ENCODE peak calls at places on chromosomes 7 and 10, in seven cellular contexts. W is HCT116, D is K562, L is GM12878, N is HepG2, E is SK-N-SH, P is H1. G is an unnamed sample.

GRCh38 chr7:108166687-108167086 is 36.5 kb upstream of the LAMB4 start:
- DNase-seq in E (no peak), P (no peak), N (no peak), D (no peak), W (no peak), L (no peak), G (no peak)

GRCh38 chr7:64849250-64849923 is 53.7 kb upstream of the ZNF273 start:
- DNase-seq in N (no peak), W (no peak), E (peak), D (peak), L (no peak), P (no peak), G (no peak)

GRCh38 chr7:26659121-26659520 is 205.3 kb downstream of the SKAP2 start:
- DNase-seq in P (no peak), E (no peak), W (no peak), D (no peak), L (no peak), N (no peak), G (no peak)

GRCh38 chr7:78095549-78095948 is 297.0 kb downstream of the PHTF2 start:
- DNase-seq in N (no peak), E (no peak), D (no peak), P (no peak), W (no peak), L (no peak), G (no peak)

GRCh38 chr10:49700997-49701396 is 21.5 kb downstream of the C10orf53 start:
- DNase-seq in L (no peak), P (no peak), E (no peak), W (peak), N (no peak), D (no peak), G (no peak)

GRCh38 chr7:36408589-36408988 is 18.9 kb downstream of the ANLN start:
- DNase-seq in E (no peak), P (no peak), D (no peak), W (no peak), N (no peak), L (no peak), G (no peak)

GRCh38 chr7:102039706-102040105 is 222.3 kb downstream of the CUX1 start:
- DNase-seq in E (no peak), P (no peak), W (no peak), L (no peak), N (no peak), D (no peak), G (no peak)

GRCh38 chr10:114401195-114401741 is 3.0 kb downstream of the AFAP1L2 start:
- DNase-seq in D (no peak), E (no peak), P (no peak), L (no peak), W (no peak), N (no peak), G (no peak)

GRCh38 chr7:149772236-149772820 is 1.1 kb downstream of the ZNF467 start:
- DNase-seq in L (no peak), D (peak), E (peak), P (no peak), W (no peak), N (no peak), G (no peak)

GRCh38 chr10:123287594-123288247 is 133.5 kb downstream of the BUB3 start:
- DNase-seq in N (no peak), P (no peak), W (peak), D (no peak), E (peak), L (no peak), G (peak)

GRCh38 chr7:10237306-10237705 is 736.4 kb upstream of the PHF14 start:
- DNase-seq in P (no peak), W (peak), N (peak), L (no peak), E (no peak), D (no peak), G (no peak)

GRCh38 chr10:33263453-33263852 is 71.0 kb downstream of the NRP1 start:
- DNase-seq in W (no peak), D (no peak), E (no peak), N (no peak), P (no peak), L (no peak), G (no peak)

GRCh38 chr10:48580236-48580635 is 24.6 kb downstream of the ARHGAP22 start:
- DNase-seq in P (no peak), N (no peak), L (no peak), W (no peak), D (no peak), E (no peak), G (no peak)

GRCh38 chr10:59905066-59905734 is 1.2 kb downstream of the CCDC6 start:
- DNase-seq in N (no peak), E (peak), P (no peak), W (no peak), L (no peak), D (no peak), G (no peak)

GRCh38 chr10:62651341-62651740 is 153.2 kb upstream of the ADO start:
- DNase-seq in L (no peak), E (no peak), P (no peak), W (no peak), N (no peak), D (no peak), G (no peak)

GRCh38 chr7:74222851-74223710 is 13.3 kb downstream of the LAT2 start:
- DNase-seq in E (no peak), P (no peak), D (no peak), W (no peak), N (no peak), L (no peak), G (no peak)

GRCh38 chr7:38704751-38705150 is 73.6 kb upstream of the AMPH start:
- DNase-seq in D (no peak), P (no peak), E (no peak), N (no peak), L (no peak), W (no peak), G (no peak)

GRCh38 chr10:21534611-21535493 is 820 bp downstream of the MLLT10 start:
- DNase-seq in N (peak), L (no peak), W (no peak), P (no peak), E (peak), D (peak), G (no peak)

GRCh38 chr10:93600861-93601773 is at the start of gene RBP4:
- DNase-seq in W (no peak), N (peak), P (no peak), L (no peak), D (no peak), E (peak), G (no peak)

GRCh38 chr7:137579913-137580640 is 236.5 kb upstream of the PTN start:
- DNase-seq in P (no peak), N (no peak), D (no peak), W (no peak), E (no peak), L (no peak), G (peak)

GRCh38 chr7:89927762-89928161 is 226.5 kb upstream of the STEAP1 start:
- DNase-seq in L (no peak), W (no peak), E (no peak), N (no peak), P (no peak), D (no peak), G (no peak)

GRCh38 chr10:104580321-104580720 is 60.8 kb upstream of the SORCS3 start:
- DNase-seq in D (no peak), N (no peak), E (no peak), L (no peak), W (no peak), P (no peak), G (no peak)

GRCh38 chr10:21524526-21525366 is 736 bp downstream of the SKIDA1 start:
- DNase-seq in P (no peak), N (peak), E (no peak), L (no peak), D (no peak), W (no peak), G (no peak)

GRCh38 chr10:78510566-78511323 is 477.1 kb downstream of the RPS24 start:
- DNase-seq in D (no peak), P (no peak), L (no peak), E (no peak), W (no peak), N (no peak), G (no peak)

GRCh38 chr10:48251525-48252353 is 22.8 kb downstream of the FRMPD2 start:
- DNase-seq in W (no peak), N (no peak), E (no peak), P (no peak), D (no peak), L (no peak), G (no peak)

GRCh38 chr10:15461353-15462108 is 90.4 kb upstream of the FAM171A1 start:
- DNase-seq in W (peak), E (peak), D (peak), L (no peak), N (no peak), P (no peak), G (no peak)

GRCh38 chr10:10818082-10818481 is 199.6 kb upstream of the CELF2 start:
- DNase-seq in N (no peak), W (no peak), D (no peak), P (no peak), E (no peak), L (no peak), G (no peak)

GRCh38 chr7:38428040-38428439 is 154.6 kb upstream of the TARP start:
- DNase-seq in D (no peak), W (no peak), L (no peak), P (no peak), N (no peak), E (no peak), G (no peak)

GRCh38 chr10:104766341-104766740 is 125.3 kb downstream of the SORCS3 start:
- DNase-seq in N (no peak), L (no peak), D (no peak), P (no peak), E (no peak), W (peak), G (no peak)

GRCh38 chr10:35459449-35459847 is 123.1 kb downstream of the CCNY start:
- DNase-seq in L (no peak), E (no peak), W (no peak), P (no peak), D (no peak), N (no peak), G (no peak)

GRCh38 chr10:104052351-104052885 is 33.3 kb downstream of the COL17A1 start:
- DNase-seq in W (no peak), P (no peak), E (no peak), D (no peak), L (no peak), N (no peak), G (no peak)

GRCh38 chr7:114466911-114467310 is 52.3 kb downstream of the FOXP2 start:
- DNase-seq in L (no peak), D (no peak), W (no peak), P (no peak), N (no peak), E (no peak), G (no peak)

GRCh38 chr10:79260803-79261740 is 86.2 kb upstream of the PPIF start:
- DNase-seq in N (peak), P (no peak), W (no peak), D (no peak), L (no peak), E (peak), G (no peak)

GRCh38 chr10:29807407-29807806 is 172.6 kb upstream of the SVIL start:
- DNase-seq in P (no peak), L (no peak), N (no peak), W (no peak), E (no peak), D (no peak), G (peak)

GRCh38 chr7:98869001-98869373 is 827 bp downstream of the TMEM130 start:
- DNase-seq in N (no peak), P (no peak), W (no peak), L (no peak), D (no peak), E (no peak), G (no peak)

DNA sequence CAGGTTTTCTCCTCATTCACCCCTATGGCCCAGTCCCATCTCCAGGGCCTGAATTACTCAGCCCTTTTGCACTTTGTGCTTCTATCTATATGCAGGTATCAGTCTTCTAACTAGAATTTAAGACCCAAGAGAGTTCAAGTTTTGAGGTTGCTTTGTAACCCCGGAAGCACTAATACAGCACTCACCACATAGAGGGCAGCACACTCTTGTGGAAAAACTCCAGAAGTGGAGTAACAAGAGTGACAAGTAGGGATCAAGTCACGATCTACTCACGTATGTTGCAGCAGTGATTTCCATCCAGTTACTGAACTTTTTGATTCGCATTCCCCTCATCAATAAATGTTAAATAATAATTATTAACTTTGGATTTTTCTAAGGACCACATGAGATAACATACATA is 151.0 kb downstream of the CHCHD3 start:
- DNase-seq in P (no peak), D (peak), E (no peak), W (no peak), N (peak), L (no peak), G (no peak)
- TF ChIP-seq CTCF in P (peak), D (peak), E (peak), W (peak), N (peak), L (peak), G (peak)

GRCh38 chr7:23941551-23941950 is 231.5 kb downstream of the STK31 start:
- DNase-seq in D (no peak), W (no peak), P (no peak), L (no peak), E (no peak), N (no peak), G (no peak)

GRCh38 chr7:23944131-23944530 is 234.1 kb downstream of the STK31 start:
- DNase-seq in P (no peak), E (no peak), L (no peak), N (no peak), D (no peak), W (no peak), G (no peak)

GRCh38 chr7:23942032-23942431 is 232.0 kb downstream of the STK31 start:
- DNase-seq in W (no peak), D (no peak), P (no peak), N (no peak), L (no peak), E (no peak), G (no peak)

GRCh38 chr7:23938230-23938629 is 228.2 kb downstream of the STK31 start:
- DNase-seq in D (no peak), L (no peak), P (no peak), N (no peak), W (no peak), E (no peak), G (no peak)

DNA sequence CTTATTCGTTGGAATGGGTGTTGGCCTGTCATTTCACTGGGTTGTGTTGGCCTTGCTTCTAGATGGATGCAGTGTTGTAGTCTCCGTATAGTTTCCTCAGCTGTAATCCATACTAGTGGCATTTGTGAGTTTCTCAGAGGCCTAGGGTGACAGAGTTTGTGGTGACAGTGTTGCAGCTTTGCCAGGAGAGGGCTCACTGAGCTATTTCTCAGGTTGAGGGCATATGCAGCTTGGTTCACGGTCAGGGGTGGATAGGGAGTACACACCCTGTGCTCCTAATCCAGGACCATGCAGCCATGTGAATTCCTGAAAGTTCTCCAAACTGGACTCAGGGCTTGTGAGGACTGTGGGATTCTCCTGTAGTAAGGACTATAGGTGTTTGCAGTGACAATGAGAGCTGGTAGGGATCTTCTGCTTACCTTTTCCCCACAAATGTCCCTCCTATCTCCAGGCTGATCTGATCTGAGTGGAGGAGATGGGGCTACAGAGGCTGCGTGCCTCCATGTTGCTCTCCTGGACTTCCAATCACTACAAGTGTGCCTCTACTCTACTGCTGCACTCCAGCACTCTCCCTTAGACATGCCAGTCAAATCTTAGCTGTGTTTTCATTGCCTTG is 229.0 kb downstream of the STK31 start:
- DNase-seq in W (peak), N (peak), L (no peak), P (peak), D (no peak), E (peak), G (peak)
- TF ChIP-seq SIN3A in W (no peak), N (no peak), L (no peak), P (no peak), D (no peak), E (no peak), G (no peak)

GRCh38 chr10:84845628-84846261 is 517.4 kb downstream of the CCSER2 start:
- DNase-seq in D (no peak), L (no peak), W (peak), P (no peak), N (peak), E (peak), G (no peak)
- TF ChIP-seq CTCF in D (no peak), L (peak), W (peak), P (peak), N (peak), E (no peak), G (peak)

GRCh38 chr7:130146693-130147520 is 58.3 kb downstream of the TMEM209 start:
- DNase-seq in W (no peak), P (no peak), L (no peak), E (no peak), D (no peak), N (no peak), G (no peak)
- TF ChIP-seq SIN3A in W (no peak), P (no peak), L (no peak), E (no peak), D (no peak), N (no peak), G (no peak)

DNA sequence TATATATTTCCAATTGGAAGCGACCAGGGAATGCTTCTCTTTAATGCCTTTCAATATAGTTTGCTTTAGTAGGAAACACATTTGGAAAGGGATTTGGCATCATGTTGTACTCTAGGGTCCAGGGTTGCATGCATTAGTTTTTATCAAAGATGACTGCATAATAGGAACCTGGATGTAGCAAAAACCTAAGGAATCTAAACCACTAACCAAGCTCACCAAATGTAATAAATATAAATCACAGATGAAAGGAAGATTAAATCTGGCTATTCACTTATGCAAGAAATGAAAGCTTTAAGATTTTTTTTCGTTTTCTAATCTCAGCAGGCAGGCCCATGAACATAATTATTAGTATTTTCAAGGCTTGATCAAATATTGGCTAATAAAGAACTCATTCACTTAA is 120.0 kb downstream of the ATXN7L1 start:
- DNase-seq in W (no peak), P (no peak), E (no peak), N (no peak), D (no peak), L (no peak), G (no peak)
- TF ChIP-seq CTCF in W (no peak), P (no peak), E (no peak), N (no peak), D (no peak), L (no peak), G (no peak)

GRCh38 chr7:155789001-155789725 is 23.1 kb downstream of the SHH start:
- DNase-seq in L (no peak), W (no peak), P (no peak), D (no peak), N (no peak), E (peak), G (no peak)

GRCh38 chr7:155791836-155792235 is 20.4 kb downstream of the SHH start:
- DNase-seq in E (peak), W (no peak), L (no peak), N (no peak), P (no peak), D (no peak), G (no peak)

GRCh38 chr7:155792315-155792960 is 19.8 kb downstream of the SHH start:
- DNase-seq in P (no peak), L (no peak), E (peak), N (no peak), W (no peak), D (no peak), G (no peak)

GRCh38 chr7:155791214-155791737 is 21.0 kb downstream of the SHH start:
- DNase-seq in N (no peak), L (no peak), E (no peak), W (no peak), P (no peak), D (no peak), G (no peak)

DNA sequence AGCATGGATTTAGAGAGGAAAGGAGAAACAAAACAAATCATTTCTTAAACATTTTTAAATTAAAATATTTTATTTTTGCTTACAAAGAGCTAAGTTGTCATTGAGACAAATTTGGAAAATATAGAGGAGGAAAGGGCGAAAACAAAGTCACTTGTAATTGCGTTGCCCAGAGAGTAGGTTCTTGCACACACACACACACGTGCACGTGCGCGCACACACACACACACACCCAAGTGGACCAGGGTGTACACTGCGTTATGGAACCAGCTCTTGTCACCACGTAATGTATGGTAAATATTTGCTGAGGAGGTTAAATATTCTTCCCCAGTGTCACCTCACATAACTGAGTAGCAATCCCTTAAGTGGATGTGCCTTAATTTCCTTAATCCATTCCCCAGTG is 21.6 kb downstream of the SHH start:
- DNase-seq in N (no peak), P (no peak), E (no peak), D (no peak), W (no peak), L (no peak), G (no peak)
- TF ChIP-seq SIN3A in N (no peak), P (no peak), E (no peak), D (no peak), W (no peak), L (no peak), G (no peak)

DNA sequence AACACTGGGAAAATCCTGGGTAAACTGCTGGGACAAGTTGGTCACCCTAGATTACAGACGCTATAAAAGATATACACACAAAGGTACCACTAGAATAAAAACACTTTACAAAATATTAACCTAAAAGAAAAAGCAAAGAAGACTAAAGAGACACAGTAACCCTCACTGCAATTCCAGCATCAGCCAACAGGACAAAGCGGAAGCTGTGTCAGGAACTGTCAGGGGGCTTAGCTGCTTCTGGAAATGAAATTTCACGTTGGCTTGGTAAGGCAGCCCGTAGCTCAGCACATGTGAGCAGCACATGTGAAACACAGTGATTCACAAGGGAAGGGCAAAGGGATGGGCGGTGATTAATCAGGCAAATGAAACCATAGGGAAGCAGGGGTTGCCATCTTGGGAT is 195.3 kb downstream of the MGMT start:
- DNase-seq in L (no peak), P (no peak), E (no peak), W (no peak), N (no peak), D (no peak), G (no peak)
- TF ChIP-seq CTCF in L (no peak), P (peak), E (no peak), W (peak), N (no peak), D (no peak), G (no peak)

G was measured in Panc1.